ENCODE peak calls at places on chromosomes 16 and 17, in five cellular contexts. P, F, T, J and V are unnamed samples.

GRCh38 chr16:77816293-77816692 is 27.9 kb downstream of the VAT1L start:
- DNase-seq in P (no peak), F (no peak), T (no peak), J (no peak), V (no peak)

GRCh38 chr16:5428932-5429331 is 331.3 kb upstream of the EEF2KMT start:
- DNase-seq in P (peak), F (no peak), T (no peak), J (no peak), V (peak)

GRCh38 chr17:19346351-19347255 is 15.9 kb downstream of the B9D1 start:
- DNase-seq in P (peak), F (no peak), T (peak), J (no peak), V (peak)

GRCh38 chr17:49002766-49003165 is 5.6 kb downstream of the IGF2BP1 start:
- DNase-seq in P (no peak), F (no peak), T (no peak), J (no peak), V (no peak)

GRCh38 chr16:54921229-54921824 is 9.3 kb upstream of the IRX5 start:
- DNase-seq in P (no peak), F (peak), T (peak), J (no peak), V (no peak)

GRCh38 chr17:19686400-19687090 is 29.8 kb downstream of the SLC47A2 start:
- DNase-seq in P (no peak), F (no peak), T (no peak), J (no peak), V (no peak)

GRCh38 chr16:71249399-71249798 is 18.9 kb upstream of the HYDIN start:
- DNase-seq in P (no peak), F (no peak), T (no peak), J (no peak), V (no peak)

GRCh38 chr16:55499951-55500350 is 8.9 kb upstream of the LPCAT2 start:
- DNase-seq in P (peak), F (no peak), T (peak), J (no peak), V (peak)

GRCh38 chr17:69466451-69466850 is 52.0 kb downstream of the MAP2K6 start:
- DNase-seq in P (no peak), F (no peak), T (no peak), J (no peak), V (peak)

GRCh38 chr17:74452841-74453661 is 13.4 kb upstream of the CD300A start:
- DNase-seq in P (peak), F (peak), T (no peak), J (no peak), V (no peak)

GRCh38 chr16:14300631-14301149 is 229.6 kb downstream of the MRTFB start:
- DNase-seq in P (peak), F (peak), T (peak), J (peak), V (peak)

GRCh38 chr17:49687878-49688491 is 10.1 kb upstream of the SPOP start:
- DNase-seq in P (peak), F (no peak), T (peak), J (no peak), V (peak)

GRCh38 chr17:60039096-60039495 is 39.6 kb downstream of the HEATR6 start:
- DNase-seq in P (peak), F (no peak), T (no peak), J (no peak), V (no peak)

GRCh38 chr16:84813141-84813933 is 6.4 kb upstream of the CRISPLD2 start:
- DNase-seq in P (no peak), F (no peak), T (no peak), J (no peak), V (no peak)

GRCh38 chr16:64409762-64410161 is 712.1 kb downstream of the CDH11 start:
- DNase-seq in P (no peak), F (no peak), T (no peak), J (no peak), V (no peak)

GRCh38 chr16:29925173-29925804 is 737 bp downstream of the KCTD13 start:
- DNase-seq in P (peak), F (peak), T (peak), J (no peak), V (peak)

GRCh38 chr17:55451203-55451641 is 29.6 kb upstream of the MMD start:
- DNase-seq in P (peak), F (no peak), T (peak), J (no peak), V (no peak)